ENCODE peak calls at places on chromosome 5, in eight cellular contexts. A is transverse colon, Q is sigmoid colon, I is HCT116, G is stomach, S is breast epithelium, K is spleen, L is H1. W is an unnamed sample.

GRCh38 chr5:75471193-75471592 is 40.2 kb downstream of the CERT1 start:
- DNase-seq in A (no peak), Q (no peak), I (no peak), G (no peak), S (no peak), K (no peak), L (no peak), W (no peak)

GRCh38 chr5:33369470-33370134 is 71.2 kb upstream of the TARS1 start:
- DNase-seq in A (no peak), Q (no peak), I (no peak), G (no peak), S (no peak), K (no peak), L (no peak), W (no peak)

GRCh38 chr5:172505840-172506638 is 51.7 kb upstream of the SH3PXD2B start:
- DNase-seq in A (peak), Q (peak), I (no peak), G (no peak), S (no peak), K (peak), L (no peak), W (no peak)

GRCh38 chr5:179549973-179550510 is 312 bp upstream of the RUFY1 start:
- DNase-seq in A (no peak), Q (no peak), I (no peak), G (no peak), S (peak), K (peak), L (no peak), W (no peak)

GRCh38 chr5:52682492-52682891 is 105.2 kb upstream of the ITGA1 start:
- DNase-seq in A (no peak), Q (no peak), I (no peak), G (no peak), S (no peak), K (no peak), L (no peak), W (no peak)

GRCh38 chr5:65760504-65761275 is 38.7 kb downstream of the NLN start:
- DNase-seq in A (peak), Q (no peak), I (no peak), G (peak), S (peak), K (no peak), L (no peak), W (peak)

GRCh38 chr5:82167372-82167771 is 110.8 kb downstream of the RPS23 start:
- DNase-seq in A (no peak), Q (no peak), I (no peak), G (no peak), S (no peak), K (no peak), L (no peak), W (no peak)

GRCh38 chr5:59790399-59791130 is 103.0 kb downstream of the PDE4D start:
- DNase-seq in A (no peak), Q (peak), I (no peak), G (no peak), S (no peak), K (no peak), L (no peak), W (peak)

GRCh38 chr5:143016777-143017374 is 246.7 kb downstream of the ARHGAP26 start:
- DNase-seq in A (peak), Q (no peak), I (no peak), G (no peak), S (no peak), K (no peak), L (no peak), W (peak)

GRCh38 chr5:110790673-110791072 is 51.9 kb downstream of the SLC25A46 start:
- DNase-seq in A (no peak), Q (no peak), I (no peak), G (no peak), S (no peak), K (no peak), L (no peak), W (no peak)

GRCh38 chr5:16902846-16903245 is 33.2 kb downstream of the MYO10 start:
- DNase-seq in A (no peak), Q (no peak), I (no peak), G (peak), S (no peak), K (no peak), L (no peak), W (no peak)

GRCh38 chr5:160444407-160444806 is 22.8 kb downstream of the PTTG1 start:
- DNase-seq in A (no peak), Q (no peak), I (no peak), G (no peak), S (no peak), K (no peak), L (no peak), W (no peak)

GRCh38 chr5:115179959-115180709 is 10.4 kb upstream of the TRIM36 start:
- DNase-seq in A (peak), Q (no peak), I (no peak), G (no peak), S (no peak), K (peak), L (no peak), W (no peak)

GRCh38 chr5:60519372-60519771 is 180.6 kb downstream of the DEPDC1B start:
- DNase-seq in A (no peak), Q (no peak), I (no peak), G (no peak), S (no peak), K (no peak), L (no peak), W (no peak)

GRCh38 chr5:98742395-98743073 is 30.9 kb upstream of the RGMB start:
- DNase-seq in A (no peak), Q (no peak), I (no peak), G (no peak), S (no peak), K (no peak), L (no peak), W (no peak)

GRCh38 chr5:99169309-99169708 is 240.5 kb upstream of the CHD1 start:
- DNase-seq in A (no peak), Q (no peak), I (peak), G (no peak), S (no peak), K (no peak), L (no peak), W (no peak)

GRCh38 chr5:34684281-34684979 is 28.3 kb downstream of the RAI14 start:
- DNase-seq in A (no peak), Q (no peak), I (peak), G (no peak), S (no peak), K (no peak), L (no peak), W (no peak)

GRCh38 chr5:127696688-127697087 is 6.5 kb upstream of the CCDC192 start:
- DNase-seq in A (no peak), Q (no peak), I (no peak), G (no peak), S (no peak), K (no peak), L (no peak), W (no peak)

GRCh38 chr5:93636850-93637249 is 53.8 kb downstream of the NR2F1 start:
- DNase-seq in A (no peak), Q (no peak), I (no peak), G (no peak), S (no peak), K (no peak), L (no peak), W (no peak)

GRCh38 chr5:151686673-151687378 is at the start of gene SPARC:
- DNase-seq in A (peak), Q (peak), I (no peak), G (no peak), S (peak), K (no peak), L (peak), W (peak)

GRCh38 chr5:66004216-66004615 is 77.8 kb downstream of the ERBIN start:
- DNase-seq in A (no peak), Q (no peak), I (no peak), G (no peak), S (no peak), K (no peak), L (no peak), W (no peak)

GRCh38 chr5:14914603-14915277 is 43.2 kb upstream of the ANKH start:
- DNase-seq in A (no peak), Q (no peak), I (no peak), G (no peak), S (no peak), K (no peak), L (no peak), W (no peak)

GRCh38 chr5:114789773-114790402 is 379.8 kb downstream of the TRIM36 start:
- DNase-seq in A (no peak), Q (no peak), I (peak), G (no peak), S (no peak), K (no peak), L (no peak), W (no peak)

GRCh38 chr5:135295852-135296251 is 103.2 kb downstream of the MACROH2A1 start:
- DNase-seq in A (no peak), Q (no peak), I (no peak), G (no peak), S (no peak), K (no peak), L (no peak), W (no peak)

GRCh38 chr5:139638736-139639618 is 9.2 kb upstream of the CXXC5 start:
- DNase-seq in A (peak), Q (peak), I (no peak), G (peak), S (no peak), K (peak), L (no peak), W (no peak)

GRCh38 chr5:178214160-178214803 is 9.9 kb downstream of the HNRNPAB start:
- DNase-seq in A (no peak), Q (no peak), I (no peak), G (no peak), S (no peak), K (peak), L (no peak), W (no peak)

GRCh38 chr5:1011741-1012315 is 3.2 kb downstream of the NKD2 start:
- DNase-seq in A (no peak), Q (peak), I (no peak), G (no peak), S (no peak), K (peak), L (no peak), W (no peak)

GRCh38 chr5:154166901-154167791 is 23.4 kb upstream of the GALNT10 start:
- DNase-seq in A (no peak), Q (no peak), I (no peak), G (no peak), S (no peak), K (no peak), L (no peak), W (no peak)

DNA sequence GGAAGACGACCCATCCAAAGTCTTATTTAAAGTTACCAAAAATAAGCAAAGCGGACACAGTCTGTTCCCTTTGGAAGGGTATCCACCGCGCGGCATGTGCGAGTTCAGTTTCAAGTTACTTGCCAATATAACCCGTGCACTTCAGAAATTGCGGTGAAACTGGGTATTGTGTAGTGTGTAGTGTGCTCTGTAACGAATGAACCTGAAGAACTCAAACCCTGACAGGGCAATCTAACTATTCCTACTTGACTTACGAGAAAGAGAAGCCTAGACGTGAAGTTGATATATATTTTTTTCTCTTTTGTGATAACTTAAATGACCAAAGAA is 1.5 kb downstream of the MAN2A1 start:
- DNase-seq in A (no peak), Q (no peak), I (no peak), G (no peak), S (no peak), K (no peak), L (no peak), W (no peak)
- TF ChIP-seq POLR2A in A (no peak), Q (no peak), I (no peak), G (no peak), S (no peak), K (no peak), L (no peak), W (no peak)

DNA sequence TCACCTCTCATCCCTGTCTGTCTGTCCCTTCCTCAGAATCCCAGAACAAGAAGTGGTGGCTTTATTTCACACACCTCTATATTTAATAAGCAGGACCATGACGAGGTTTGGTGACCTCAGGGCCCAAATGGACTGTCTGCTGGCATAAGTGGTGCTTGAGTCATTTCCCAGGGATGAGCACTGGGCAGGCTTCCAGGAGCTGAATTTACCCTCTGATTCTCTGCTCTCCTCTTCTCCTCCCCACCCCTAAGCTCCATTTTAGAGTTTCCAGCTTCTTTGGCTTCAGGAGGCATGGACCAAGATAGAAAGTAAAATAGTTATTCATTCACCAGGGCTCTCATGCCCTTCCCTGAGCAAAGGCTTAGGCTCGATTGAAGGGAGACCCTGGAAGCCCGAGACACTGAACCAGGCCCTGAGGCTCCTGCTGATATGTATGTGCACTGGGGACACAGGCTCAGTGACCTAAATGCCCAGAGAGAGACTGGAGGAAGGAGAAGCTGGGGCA is 69.1 kb downstream of the PPARGC1B start:
- DNase-seq in A (peak), Q (peak), I (no peak), G (peak), S (peak), K (no peak), L (no peak), W (no peak)
- TF ChIP-seq POLR2AphosphoS5 in A (peak), Q (peak), I (no peak), G (no peak), S (no peak), K (no peak), L (no peak), W (peak)

GRCh38 chr5:168315416-168315990 is 24.1 kb downstream of the WWC1 start:
- DNase-seq in A (no peak), Q (no peak), I (no peak), G (no peak), S (no peak), K (peak), L (no peak), W (no peak)
- H3K27ac ChIP-seq in A (peak), Q (no peak), I (peak), G (peak), S (peak), K (no peak), L (no peak), W (peak)

GRCh38 chr5:170169996-170170395 is 62.8 kb upstream of the C5orf58 start:
- DNase-seq in A (no peak), Q (no peak), I (no peak), G (no peak), S (no peak), K (no peak), L (no peak), W (no peak)
- TF ChIP-seq POLR2A in A (no peak), Q (no peak), I (no peak), G (no peak), S (no peak), K (no peak), L (no peak), W (no peak)

GRCh38 chr5:76524872-76525271 is 98.3 kb downstream of the F2RL2 start:
- DNase-seq in A (no peak), Q (no peak), I (no peak), G (no peak), S (no peak), K (no peak), L (no peak), W (no peak)
- TF ChIP-seq POLR2AphosphoS5 in A (no peak), Q (no peak), I (no peak), G (no peak), S (no peak), K (no peak), L (no peak), W (no peak)

W was measured in prostate gland.